ENCODE peak calls at places on chromosomes 5 and 9, in nine cellular contexts. G is stimulated activated CD8-positive, alpha-beta memory T cell treated with anti-CD3 and anti-CD28 coated beads, Interleukin-4, amount 100 ng/mL, for 1 hour; D is NCI-H146; Q is HuH-7.5; J is activated T-cell treated with anti-CD3 and anti-CD28 coated beads, Interleukin-2, amount 50 U/mL, for 4 hours; Z is non-pigmented ciliary epithelial cell; S is neural crest cell; U is kidney tubule cell; W is T-helper 17 cell. I is an unnamed sample.

GRCh38 chr9:26685857-26686256 is 206.7 kb downstream of the CAAP1 start:
- DNase-seq in G (no peak), D (no peak), Q (no peak), J (no peak), Z (peak), S (no peak), U (peak), W (no peak), I (no peak)

GRCh38 chr5:148374693-148375360 is 8.9 kb upstream of the FBXO38 start:
- DNase-seq in G (no peak), D (peak), Q (no peak), J (no peak), Z (no peak), S (peak), U (peak), W (no peak), I (no peak)

GRCh38 chr5:69493235-69493925 is 790 bp downstream of the OCLN start:
- DNase-seq in G (no peak), D (peak), Q (peak), J (no peak), Z (no peak), S (peak), U (peak), W (no peak), I (peak)

GRCh38 chr9:6184749-6185645 is 30.6 kb upstream of the IL33 start:
- DNase-seq in G (no peak), D (no peak), Q (no peak), J (no peak), Z (no peak), S (no peak), U (no peak), W (no peak), I (no peak)

GRCh38 chr5:45696206-45696836 is at the start of gene HCN1:
- DNase-seq in G (no peak), D (no peak), Q (peak), J (no peak), Z (peak), S (peak), U (peak), W (no peak), I (peak)

GRCh38 chr5:4164167-4164566 is 568.5 kb downstream of the IRX1 start:
- DNase-seq in G (no peak), D (no peak), Q (no peak), J (no peak), Z (no peak), S (no peak), U (no peak), W (no peak), I (no peak)

GRCh38 chr5:78899922-78900362 is 85.2 kb downstream of the ARSB start:
- DNase-seq in G (no peak), D (peak), Q (no peak), J (no peak), Z (no peak), S (peak), U (peak), W (no peak), I (no peak)

GRCh38 chr5:132215329-132215728 is 12.3 kb downstream of the P4HA2 start:
- DNase-seq in G (no peak), D (no peak), Q (no peak), J (no peak), Z (peak), S (no peak), U (peak), W (no peak), I (no peak)

GRCh38 chr5:78819707-78820106 is 165.4 kb downstream of the ARSB start:
- DNase-seq in G (no peak), D (no peak), Q (no peak), J (no peak), Z (no peak), S (no peak), U (no peak), W (no peak), I (no peak)

GRCh38 chr9:77956555-77956954 is 75.1 kb downstream of the GNAQ start:
- DNase-seq in G (no peak), D (peak), Q (no peak), J (no peak), Z (no peak), S (no peak), U (no peak), W (no peak), I (no peak)

GRCh38 chr9:97558701-97559101 is 57.2 kb downstream of the TMOD1 start:
- DNase-seq in G (no peak), D (no peak), Q (no peak), J (no peak), Z (no peak), S (no peak), U (no peak), W (no peak), I (no peak)

GRCh38 chr5:172524573-172525021 is 70.3 kb upstream of the SH3PXD2B start:
- DNase-seq in G (no peak), D (no peak), Q (no peak), J (no peak), Z (no peak), S (no peak), U (no peak), W (no peak), I (no peak)

GRCh38 chr5:1156033-1156753 is 44.3 kb upstream of the SLC12A7 start:
- DNase-seq in G (no peak), D (peak), Q (no peak), J (no peak), Z (no peak), S (peak), U (no peak), W (no peak), I (no peak)

GRCh38 chr5:74424162-74424868 is 216.2 kb downstream of the ENC1 start:
- DNase-seq in G (no peak), D (no peak), Q (no peak), J (no peak), Z (no peak), S (no peak), U (no peak), W (no peak), I (no peak)

GRCh38 chr9:76116913-76117312 is 226.4 kb downstream of the PCSK5 start:
- DNase-seq in G (no peak), D (no peak), Q (no peak), J (no peak), Z (no peak), S (no peak), U (peak), W (no peak), I (no peak)

GRCh38 chr9:122179690-122180074 is 20.0 kb downstream of the MORN5 start:
- DNase-seq in G (no peak), D (no peak), Q (no peak), J (no peak), Z (no peak), S (no peak), U (peak), W (no peak), I (no peak)

GRCh38 chr5:1297243-1297642 is 2.4 kb upstream of the TERT start:
- DNase-seq in G (no peak), D (no peak), Q (no peak), J (no peak), Z (no peak), S (no peak), U (no peak), W (no peak), I (peak)

GRCh38 chr5:96661841-96662724 is at the start of gene CAST:
- DNase-seq in G (peak), D (peak), Q (peak), J (peak), Z (peak), S (peak), U (peak), W (peak), I (peak)

GRCh38 chr5:175823731-175824525 is 47.5 kb upstream of the CPLX2 start:
- DNase-seq in G (no peak), D (peak), Q (no peak), J (no peak), Z (no peak), S (no peak), U (no peak), W (no peak), I (no peak)

GRCh38 chr5:126098330-126099017 is 324.7 kb upstream of the GRAMD2B start:
- DNase-seq in G (no peak), D (no peak), Q (no peak), J (no peak), Z (peak), S (no peak), U (peak), W (no peak), I (no peak)

GRCh38 chr9:72772641-72773040 is 180.2 kb downstream of the ALDH1A1 start:
- DNase-seq in G (no peak), D (no peak), Q (no peak), J (no peak), Z (no peak), S (no peak), U (no peak), W (no peak), I (no peak)

GRCh38 chr9:33374634-33375237 is 27.6 kb downstream of the AQP7 start:
- DNase-seq in G (peak), D (peak), Q (peak), J (peak), Z (peak), S (peak), U (peak), W (peak), I (peak)

GRCh38 chr9:35669331-35670145 is 4.2 kb upstream of the CA9 start:
- DNase-seq in G (no peak), D (peak), Q (peak), J (no peak), Z (no peak), S (no peak), U (peak), W (no peak), I (no peak)

GRCh38 chr5:173308226-173308625 is 20.0 kb downstream of the STC2 start:
- DNase-seq in G (no peak), D (no peak), Q (no peak), J (no peak), Z (no peak), S (no peak), U (no peak), W (no peak), I (no peak)

GRCh38 chr5:95718203-95718602 is 12.9 kb upstream of the RHOBTB3 start:
- DNase-seq in G (no peak), D (no peak), Q (no peak), J (no peak), Z (no peak), S (no peak), U (no peak), W (no peak), I (no peak)

GRCh38 chr9:106403081-106403480 is 459.9 kb upstream of the ZNF462 start:
- DNase-seq in G (no peak), D (no peak), Q (no peak), J (no peak), Z (no peak), S (no peak), U (peak), W (no peak), I (no peak)

GRCh38 chr5:1026700-1027621 is 18.4 kb downstream of the NKD2 start:
- DNase-seq in G (no peak), D (no peak), Q (no peak), J (no peak), Z (no peak), S (no peak), U (no peak), W (no peak), I (peak)

GRCh38 chr9:109108318-109108717 is 11.4 kb downstream of the TMEM245 start:
- DNase-seq in G (no peak), D (no peak), Q (no peak), J (no peak), Z (no peak), S (no peak), U (peak), W (no peak), I (no peak)

GRCh38 chr9:69579749-69580581 is 92.2 kb downstream of the APBA1 start:
- DNase-seq in G (no peak), D (peak), Q (no peak), J (no peak), Z (no peak), S (no peak), U (no peak), W (no peak), I (no peak)

GRCh38 chr9:125172351-125172750 is 17.3 kb downstream of the PPP6C start:
- DNase-seq in G (no peak), D (no peak), Q (no peak), J (no peak), Z (no peak), S (no peak), U (no peak), W (no peak), I (no peak)

GRCh38 chr9:90960941-90961340 is 159.3 kb downstream of the SYK start:
- DNase-seq in G (no peak), D (no peak), Q (no peak), J (no peak), Z (no peak), S (no peak), U (no peak), W (no peak), I (no peak)

GRCh38 chr9:114392749-114393112 is 4.9 kb upstream of the AKNA start:
- DNase-seq in G (no peak), D (no peak), Q (no peak), J (no peak), Z (no peak), S (no peak), U (no peak), W (no peak), I (no peak)

GRCh38 chr5:6399978-6400910 is 21.9 kb upstream of the MED10 start:
- DNase-seq in G (no peak), D (no peak), Q (no peak), J (no peak), Z (peak), S (no peak), U (peak), W (no peak), I (no peak)

GRCh38 chr9:101235105-101235866 is 149.5 kb downstream of the BAAT start:
- DNase-seq in G (no peak), D (peak), Q (no peak), J (no peak), Z (no peak), S (no peak), U (peak), W (no peak), I (no peak)

GRCh38 chr9:76153902-76154629 is 240.2 kb downstream of the RFK start:
- DNase-seq in G (no peak), D (no peak), Q (no peak), J (no peak), Z (no peak), S (no peak), U (peak), W (no peak), I (no peak)

GRCh38 chr9:79673614-79674013 is 101.8 kb downstream of the TLE4 start:
- DNase-seq in G (no peak), D (no peak), Q (no peak), J (no peak), Z (no peak), S (no peak), U (no peak), W (no peak), I (no peak)

I was measured in 8988T.